ENCODE peak calls at places on chromosomes 16 and 17, in eight cellular contexts. T, Q, P, U, G, F, N and E are unnamed samples.

GRCh38 chr16:15643453-15644305 is 725 bp upstream of the MARF1 start:
- DNase-seq in U (peak; percentile 66), N (peak; percentile 36), Q (no peak), G (peak; percentile 21), F (no peak), P (no peak), T (no peak), E (peak; percentile 39)

GRCh38 chr16:29900102-29900887 is at the start of gene ASPHD1:
- DNase-seq in F (peak; percentile 81), U (peak; percentile 81), G (peak; percentile 87), Q (no peak), T (peak; percentile 88), N (peak; percentile 78), P (peak; percentile 71), E (peak; percentile 65)

GRCh38 chr17:1710807-1711553 is 803 bp upstream of the TLCD2 start:
- DNase-seq in U (no peak), G (no peak), T (no peak), Q (no peak), N (no peak), P (no peak), F (no peak), E (peak; percentile 36)

GRCh38 chr16:1256874-1257322 is 1.0 kb downstream of the TPSD1 start:
- DNase-seq in G (no peak), U (no peak), P (no peak), Q (no peak), N (peak; percentile 16), F (no peak), T (no peak), E (no peak)

GRCh38 chr16:11251525-11252481 is 4.2 kb downstream of the SOCS1 start:
- DNase-seq in Q (peak; percentile 58), G (no peak), P (no peak), U (no peak), T (no peak), F (no peak), N (no peak), E (no peak)

GRCh38 chr16:67393790-67394270 is 532 bp upstream of the TPPP3 start:
- DNase-seq in T (peak; percentile 74), U (no peak), N (no peak), F (no peak), Q (no peak), P (no peak), G (no peak), E (no peak)

GRCh38 chr16:85187002-85187401 is 74.7 kb upstream of the CIBAR2 start:
- DNase-seq in Q (no peak), T (peak; percentile 88), F (peak; percentile 35), N (peak; percentile 64), U (peak; percentile 83), P (peak; percentile 60), G (no peak), E (no peak)

GRCh38 chr16:58363746-58364393 is 28.4 kb upstream of the GINS3 start:
- DNase-seq in T (no peak), F (no peak), Q (no peak), U (no peak), P (no peak), N (no peak), G (no peak), E (no peak)

GRCh38 chr16:75458029-75458428 is 6.5 kb downstream of the TMEM170A start:
- DNase-seq in F (no peak), N (no peak), T (no peak), P (no peak), G (no peak), U (no peak), Q (no peak), E (no peak)

GRCh38 chr17:2050246-2050866 is 4.5 kb upstream of the HIC1 start:
- DNase-seq in G (peak; percentile 71), Q (peak; percentile 59), N (peak; percentile 74), F (peak; percentile 51), T (peak; percentile 91), U (no peak), P (peak; percentile 64), E (peak; percentile 66)

GRCh38 chr16:89815639-89816348 is 653 bp downstream of the FANCA start:
- DNase-seq in N (no peak), F (no peak), Q (no peak), G (peak; percentile 23), T (no peak), U (no peak), P (no peak), E (no peak)

GRCh38 chr16:25957707-25958106 is 265.9 kb downstream of the HS3ST4 start:
- DNase-seq in U (no peak), F (no peak), G (no peak), P (no peak), T (no peak), Q (no peak), N (no peak), E (no peak)

GRCh38 chr16:2586241-2586640 is 48.4 kb downstream of the PDPK1 start:
- DNase-seq in G (no peak), U (no peak), N (no peak), Q (no peak), F (no peak), T (peak; percentile 73), P (peak; percentile 9), E (no peak)

GRCh38 chr17:29617125-29617480 is 5.6 kb downstream of the CORO6 start:
- DNase-seq in P (peak; percentile 72), N (no peak), U (peak; percentile 90), F (peak; percentile 57), Q (peak; percentile 78), T (peak; percentile 94), G (no peak), E (peak; percentile 92)

GRCh38 chr17:40283662-40284061 is 4.0 kb upstream of the CDC6 start:
- DNase-seq in Q (no peak), U (no peak), N (no peak), F (no peak), G (peak; percentile 94), P (no peak), T (no peak), E (peak; percentile 40)

GRCh38 chr17:44708401-44709263 is at the start of gene DBF4B:
- DNase-seq in T (peak; percentile 86), P (peak; percentile 63), N (peak; percentile 90), G (peak; percentile 93), F (peak; percentile 58), U (peak; percentile 85), Q (peak; percentile 69), E (peak; percentile 91)

GRCh38 chr17:74431568-74432483 is at the start of gene GPRC5C:
- DNase-seq in Q (no peak), N (peak; percentile 80), F (peak; percentile 48), T (peak; percentile 88), G (peak; percentile 83), U (peak; percentile 86), P (peak; percentile 79), E (peak; percentile 96)

GRCh38 chr17:40596261-40596919 is 31.1 kb upstream of the CCR7 start:
- DNase-seq in P (no peak), G (no peak), F (no peak), N (no peak), T (no peak), Q (no peak), U (no peak), E (no peak)

GRCh38 chr16:89613101-89613953 is at the start of gene DPEP1:
- DNase-seq in Q (no peak), P (no peak), N (no peak), F (no peak), T (no peak), U (no peak), G (no peak), E (no peak)

GRCh38 chr17:3037259-3037658 is 26.1 kb downstream of the OR1D5 start:
- DNase-seq in U (no peak), Q (no peak), F (no peak), P (no peak), G (no peak), N (no peak), T (peak; percentile 54), E (no peak)

GRCh38 chr16:51184702-51185433 is 33.8 kb upstream of the SALL1 start:
- DNase-seq in N (no peak), P (no peak), T (no peak), Q (no peak), F (no peak), U (no peak), G (no peak), E (no peak)

GRCh38 chr17:39485555-39485954 is 24.3 kb downstream of the CDK12 start:
- DNase-seq in T (peak; percentile 38), P (no peak), N (no peak), F (no peak), U (no peak), Q (no peak), G (peak; percentile 41), E (no peak)

DNA sequence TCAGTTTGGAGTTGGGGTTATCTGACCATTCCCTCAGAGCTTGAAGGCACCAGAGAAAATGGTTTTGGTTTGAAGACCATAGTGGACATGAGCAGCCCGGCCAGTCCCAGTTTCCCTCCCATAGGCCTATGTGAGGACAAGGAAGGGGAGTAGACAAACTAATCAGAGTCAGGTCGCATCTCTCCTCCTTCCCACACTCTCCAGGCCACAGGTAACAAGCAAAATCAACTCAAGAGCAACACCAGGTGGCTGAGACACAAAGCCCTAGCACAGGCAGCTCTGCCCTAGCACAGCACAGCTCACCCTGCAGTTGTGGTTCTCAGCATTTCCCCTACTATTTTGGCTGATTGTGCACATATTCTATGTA is 7.2 kb downstream of the SUPT4H1 start:
- DNase-seq in G (no peak), N (no peak), U (no peak), T (peak; percentile 57), F (no peak), P (no peak), Q (no peak), E (no peak)
- H3K27ac ChIP-seq in G (no peak overlapping the region), N (no peak overlapping the region), U (no peak overlapping the region), T (no peak overlapping the region), F (no peak overlapping the region), P (no peak overlapping the region), Q (peak overlapping the region; percentile 79), E (peak overlapping the region; percentile 34)

GRCh38 chr17:80069886-80070177 is 31.5 kb upstream of the GAA start:
- DNase-seq in T (no peak), F (no peak), P (no peak), U (peak; percentile 72), N (no peak), G (no peak), Q (no peak), E (no peak)
- H3K27ac ChIP-seq in T (no peak overlapping the region), F (no peak overlapping the region), P (peak overlapping the region; percentile 89), U (peak overlapping the region; percentile 87), N (peak overlapping the region; percentile 89), G (no peak overlapping the region), Q (no peak overlapping the region), E (no peak overlapping the region)

DNA sequence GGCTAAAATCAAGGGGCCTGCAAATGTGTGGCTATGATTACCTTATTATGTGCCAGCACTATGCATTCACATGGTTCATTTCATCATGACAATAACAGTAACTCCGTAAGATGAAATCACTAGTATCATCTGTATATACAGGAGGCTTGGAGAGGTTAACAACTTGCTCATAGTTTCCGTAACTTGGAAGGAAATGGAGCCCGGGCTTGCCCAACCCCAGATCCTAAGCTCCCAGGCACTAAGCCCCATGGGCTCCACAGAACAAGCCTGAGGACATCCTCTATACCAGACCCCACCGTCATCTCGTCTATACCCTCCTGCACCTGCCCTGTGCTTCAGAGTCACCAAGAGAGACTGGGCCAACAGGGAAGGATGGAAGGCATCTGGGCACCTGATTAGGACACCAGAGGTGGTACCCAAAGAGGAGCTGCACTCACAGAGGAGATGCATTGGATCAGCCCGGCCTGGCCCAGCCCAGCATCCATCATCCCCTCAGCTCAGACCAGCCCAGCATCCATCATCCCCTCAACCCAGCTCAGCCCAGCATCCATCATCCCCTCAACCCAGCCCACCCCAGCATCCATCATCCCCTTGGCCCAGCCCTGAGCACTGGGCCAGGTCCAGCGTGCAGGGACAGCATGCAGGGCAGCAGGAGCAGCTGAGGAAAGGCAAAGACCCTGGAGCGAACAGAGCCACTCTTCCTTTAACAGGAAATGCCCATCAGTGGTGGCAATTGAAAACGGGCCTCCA is 28.5 kb downstream of the NSMCE1 start:
- DNase-seq in T (no peak), F (no peak), U (peak; percentile 59), G (no peak), P (no peak), Q (no peak), N (no peak), E (no peak)
- H3K27ac ChIP-seq in T (no peak overlapping the region), F (no peak overlapping the region), U (peak overlapping the region; percentile 90), G (no peak overlapping the region), P (peak overlapping the region; percentile 77), Q (no peak overlapping the region), N (no peak overlapping the region), E (peak overlapping the region; percentile 71)

GRCh38 chr17:7477392-7478275 is 1.8 kb downstream of the ZBTB4 start:
- DNase-seq in G (peak; percentile 40), U (no peak), N (peak; percentile 53), Q (no peak), F (no peak), T (peak; percentile 83), P (no peak), E (peak; percentile 33)
- H3K27ac ChIP-seq in G (peak overlapping the region; percentile 99), U (peak overlapping the region; percentile 100), N (peak overlapping the region; percentile 100), Q (peak overlapping the region; percentile 67), F (peak overlapping the region; percentile 98), T (peak overlapping the region; percentile 82), P (peak overlapping the region; percentile 100), E (peak overlapping the region; percentile 96)